ENCODE peak calls at places on chromosomes 13 and 19, in eight cellular contexts. T is NCI-H2029; S is GM12865; R is stromal cell of bone marrow; Y is NCI-H1105; B is activated T-cell treated with anti-CD3 and anti-CD28 coated beads, Interleukin-2, amount 50 U/mL, for 72 hours; K is stimulated activated CD4-positive, alpha-beta T cell treated with anti-CD3 and anti-CD28 coated beads, Interleukin-1b, Interleukin-23, amount 100 ng/mL, for 24 hours; E is RWPE1. H is an unnamed sample.

GRCh38 chr13:44383945-44384344 is 10.3 kb downstream of the SERP2 start:
- DNase-seq in T (no peak), S (no peak), R (no peak), Y (no peak), B (no peak), K (no peak), E (no peak), H (no peak)

GRCh38 chr13:110756268-110756667 is 42.8 kb downstream of the ING1 start:
- DNase-seq in T (no peak), S (no peak), R (no peak), Y (no peak), B (no peak), K (no peak), E (no peak), H (no peak)

GRCh38 chr13:83048419-83048818 is 833.9 kb downstream of the SLITRK1 start:
- DNase-seq in T (no peak), S (no peak), R (no peak), Y (no peak), B (no peak), K (no peak), E (no peak), H (peak)

GRCh38 chr19:45498411-45499195 is at the start of gene PPM1N:
- DNase-seq in T (no peak), S (peak), R (no peak), Y (peak), B (peak), K (peak), E (no peak), H (no peak)

GRCh38 chr19:13751436-13751835 is 12.9 kb upstream of the MRI1 start:
- DNase-seq in T (no peak), S (no peak), R (no peak), Y (no peak), B (no peak), K (no peak), E (no peak), H (no peak)

GRCh38 chr19:46924874-46925547 is 64.2 kb downstream of the ARHGAP35 start:
- DNase-seq in T (no peak), S (peak), R (no peak), Y (no peak), B (peak), K (no peak), E (peak), H (no peak)

GRCh38 chr13:34421849-34422475 is 520.1 kb upstream of the NBEA start:
- DNase-seq in T (no peak), S (no peak), R (no peak), Y (no peak), B (no peak), K (no peak), E (no peak), H (no peak)

GRCh38 chr19:38044267-38045111 is 137.5 kb downstream of the SIPA1L3 start:
- DNase-seq in T (no peak), S (peak), R (no peak), Y (no peak), B (no peak), K (no peak), E (peak), H (no peak)

GRCh38 chr13:19153782-19154450 is 27.7 kb downstream of the TUBA3C start:
- DNase-seq in T (no peak), S (peak), R (no peak), Y (no peak), B (peak), K (no peak), E (no peak), H (no peak)

GRCh38 chr19:13411899-13412298 is 94.4 kb downstream of the CACNA1A start:
- DNase-seq in T (no peak), S (peak), R (no peak), Y (no peak), B (no peak), K (no peak), E (no peak), H (no peak)

GRCh38 chr13:21395953-21396352 is 63.1 kb downstream of the ZDHHC20 start:
- DNase-seq in T (no peak), S (no peak), R (no peak), Y (no peak), B (peak), K (no peak), E (no peak), H (no peak)

GRCh38 chr19:46495789-46496099 is at the start of gene PNMA8B:
- DNase-seq in T (peak), S (peak), R (no peak), Y (peak), B (no peak), K (no peak), E (peak), H (no peak)

GRCh38 chr19:3880471-3881271 is at the start of gene ATCAY:
- DNase-seq in T (no peak), S (no peak), R (no peak), Y (peak), B (no peak), K (no peak), E (no peak), H (no peak)

GRCh38 chr19:10508707-10509106 is 5.6 kb upstream of the KEAP1 start:
- DNase-seq in T (no peak), S (no peak), R (no peak), Y (no peak), B (peak), K (no peak), E (no peak), H (no peak)

GRCh38 chr13:28540612-28541011 is 45.7 kb upstream of the FLT1 start:
- DNase-seq in T (no peak), S (peak), R (no peak), Y (no peak), B (peak), K (no peak), E (no peak), H (no peak)

GRCh38 chr13:101416181-101417042 is at the start of gene NALCN:
- DNase-seq in T (no peak), S (no peak), R (no peak), Y (peak), B (peak), K (no peak), E (peak), H (peak)

GRCh38 chr13:85266331-85266730 is 532.9 kb downstream of the SLITRK6 start:
- DNase-seq in T (no peak), S (no peak), R (no peak), Y (no peak), B (no peak), K (no peak), E (no peak), H (no peak)

GRCh38 chr13:86464193-86464592 is 665.0 kb upstream of the SLITRK6 start:
- DNase-seq in T (no peak), S (no peak), R (no peak), Y (no peak), B (no peak), K (no peak), E (peak), H (no peak)